ENCODE peak calls at places on chromosome 15, in four cellular contexts. Y is nephron progenitor cell, J is GM13977, M is Peyer's patch. R is an unnamed sample.

GRCh38 chr15:61829514-61829889 is 230.7 kb downstream of the VPS13C start:
- DNase-seq in Y (no peak), J (no peak), M (no peak), R (no peak)

GRCh38 chr15:48759921-48760320 is 50.9 kb downstream of the CEP152 start:
- DNase-seq in Y (no peak), J (no peak), M (no peak), R (no peak)

GRCh38 chr15:72521682-72522081 is 47.6 kb downstream of the ARIH1 start:
- DNase-seq in Y (no peak), J (no peak), M (no peak), R (no peak)

GRCh38 chr15:74978503-74978902 is 16.9 kb upstream of the SCAMP5 start:
- DNase-seq in Y (no peak), J (no peak), M (no peak), R (no peak)

GRCh38 chr15:66935121-66935520 is 130.3 kb upstream of the SMAD3 start:
- DNase-seq in Y (no peak), J (no peak), M (no peak), R (no peak)

GRCh38 chr15:71888797-71889196 is 78.4 kb downstream of the NR2E3 start:
- DNase-seq in Y (no peak), J (no peak), M (no peak), R (no peak)

GRCh38 chr15:48406240-48406891 is 75.1 kb downstream of the DUT start:
- DNase-seq in Y (no peak), J (no peak), M (no peak), R (no peak)

GRCh38 chr15:52050416-52050815 is 31.4 kb downstream of the MAPK6 start:
- DNase-seq in Y (no peak), J (no peak), M (no peak), R (no peak)

GRCh38 chr15:29698030-29698701 is 124.1 kb downstream of the TJP1 start:
- DNase-seq in Y (no peak), J (no peak), M (no peak), R (no peak)

GRCh38 chr15:25175789-25176615 is 221.2 kb downstream of the SNRPN start:
- DNase-seq in Y (no peak), J (peak), M (peak), R (peak)

GRCh38 chr15:35784745-35785144 is 238.8 kb upstream of the DPH6 start:
- DNase-seq in Y (no peak), J (no peak), M (no peak), R (no peak)

GRCh38 chr15:27589260-27589659 is 509.9 kb downstream of the OCA2 start:
- DNase-seq in Y (no peak), J (no peak), M (no peak), R (no peak)

GRCh38 chr15:39685367-39685766 is 97.3 kb downstream of the FSIP1 start:
- DNase-seq in Y (no peak), J (no peak), M (no peak), R (no peak)

GRCh38 chr15:38714309-38715072 is 149.9 kb upstream of the RASGRP1 start:
- DNase-seq in Y (no peak), J (no peak), M (no peak), R (no peak)

GRCh38 chr15:85036716-85037115 is 55.1 kb downstream of the PDE8A start:
- DNase-seq in Y (no peak), J (no peak), M (no peak), R (no peak)

GRCh38 chr15:62833671-62834070 is 208.9 kb upstream of the TPM1 start:
- DNase-seq in Y (no peak), J (no peak), M (no peak), R (no peak)

DNA sequence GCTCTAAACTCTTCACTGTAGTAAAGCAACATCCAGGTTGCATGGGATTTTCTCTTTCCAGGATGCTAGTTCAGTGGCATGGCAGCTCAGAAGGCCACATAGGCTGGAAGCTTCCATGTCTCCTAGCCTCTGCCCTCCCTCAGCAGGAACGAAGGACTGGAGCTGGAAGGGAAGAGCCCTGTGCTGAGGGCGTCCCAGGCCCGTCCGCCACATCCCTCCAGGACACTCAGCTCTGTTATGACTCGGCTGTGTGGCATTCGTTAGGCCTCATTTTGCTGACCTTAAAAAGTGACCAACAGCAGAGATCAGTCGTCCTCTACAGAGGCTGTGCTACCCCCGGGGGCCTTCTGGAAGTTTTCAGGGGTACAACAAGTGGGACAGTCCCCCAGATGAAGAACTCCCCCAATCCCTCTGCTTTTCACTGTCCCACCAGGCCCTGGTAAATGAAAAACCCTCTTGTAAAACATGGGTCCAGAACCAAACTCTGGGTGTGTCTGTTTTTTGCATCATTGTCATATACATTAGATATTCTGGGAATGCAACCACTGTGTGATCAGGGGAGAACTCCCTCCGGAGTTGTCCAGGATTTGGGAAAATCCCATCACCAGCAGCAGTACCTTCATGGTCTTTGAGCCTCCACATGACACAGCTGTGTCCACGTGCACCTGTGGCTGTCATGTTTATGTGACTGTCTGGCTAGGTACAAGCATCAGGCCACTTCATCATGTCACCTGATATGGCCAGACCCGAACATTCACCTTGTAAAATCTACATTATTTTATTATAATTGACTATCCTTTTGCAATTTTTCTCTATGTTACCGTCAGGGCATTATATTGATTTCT is 149.9 kb downstream of the OR4M2 start:
- DNase-seq in Y (no peak), J (no peak), M (no peak), R (no peak)
- TF ChIP-seq CTCF in Y (no peak), J (no peak), M (no peak), R (no peak)

GRCh38 chr15:90686435-90687218 is 30.5 kb upstream of the BLM start:
- DNase-seq in Y (no peak), J (peak), M (no peak), R (no peak)

GRCh38 chr15:90691982-90692773 is 25.0 kb upstream of the BLM start:
- DNase-seq in Y (no peak), J (peak), M (no peak), R (no peak)

GRCh38 chr15:90694987-90695386 is 22.2 kb upstream of the BLM start:
- DNase-seq in Y (no peak), J (no peak), M (no peak), R (no peak)

GRCh38 chr15:90690585-90690984 is 26.6 kb upstream of the BLM start:
- DNase-seq in Y (no peak), J (no peak), M (no peak), R (no peak)

DNA sequence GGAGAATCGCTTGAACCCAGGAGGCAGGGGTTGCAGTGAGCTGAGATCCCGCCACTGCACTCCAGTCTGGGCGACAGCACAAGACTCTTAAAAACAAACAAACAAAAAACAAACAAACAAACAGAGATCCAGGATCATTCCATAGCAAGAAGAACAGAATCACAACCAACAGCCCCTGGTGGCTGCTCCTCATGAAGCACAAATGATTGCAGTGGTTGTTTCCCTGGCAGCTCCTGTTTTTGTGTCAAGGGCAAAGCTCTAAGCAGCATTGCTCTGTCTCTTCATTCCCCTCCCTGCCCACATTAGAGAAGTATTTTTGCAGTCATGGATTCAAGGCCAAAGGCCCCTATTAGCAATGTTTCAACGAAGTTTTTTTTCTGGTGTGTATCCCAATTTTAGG is 25.8 kb upstream of the BLM start:
- DNase-seq in Y (no peak), J (no peak), M (no peak), R (no peak)
- TF ChIP-seq CTCF in Y (no peak), J (peak), M (no peak), R (peak)

GRCh38 chr15:69035918-69036258 is 21.4 kb downstream of the NOX5 start:
- DNase-seq in Y (no peak), J (no peak), M (no peak), R (no peak)

GRCh38 chr15:69036856-69037255 is 22.4 kb downstream of the NOX5 start:
- DNase-seq in Y (no peak), J (no peak), M (no peak), R (no peak)

GRCh38 chr15:69037482-69037881 is 23.0 kb downstream of the NOX5 start:
- DNase-seq in Y (no peak), J (no peak), M (no peak), R (no peak)

GRCh38 chr15:69034352-69034751 is 19.9 kb downstream of the NOX5 start:
- DNase-seq in Y (no peak), J (no peak), M (no peak), R (no peak)

DNA sequence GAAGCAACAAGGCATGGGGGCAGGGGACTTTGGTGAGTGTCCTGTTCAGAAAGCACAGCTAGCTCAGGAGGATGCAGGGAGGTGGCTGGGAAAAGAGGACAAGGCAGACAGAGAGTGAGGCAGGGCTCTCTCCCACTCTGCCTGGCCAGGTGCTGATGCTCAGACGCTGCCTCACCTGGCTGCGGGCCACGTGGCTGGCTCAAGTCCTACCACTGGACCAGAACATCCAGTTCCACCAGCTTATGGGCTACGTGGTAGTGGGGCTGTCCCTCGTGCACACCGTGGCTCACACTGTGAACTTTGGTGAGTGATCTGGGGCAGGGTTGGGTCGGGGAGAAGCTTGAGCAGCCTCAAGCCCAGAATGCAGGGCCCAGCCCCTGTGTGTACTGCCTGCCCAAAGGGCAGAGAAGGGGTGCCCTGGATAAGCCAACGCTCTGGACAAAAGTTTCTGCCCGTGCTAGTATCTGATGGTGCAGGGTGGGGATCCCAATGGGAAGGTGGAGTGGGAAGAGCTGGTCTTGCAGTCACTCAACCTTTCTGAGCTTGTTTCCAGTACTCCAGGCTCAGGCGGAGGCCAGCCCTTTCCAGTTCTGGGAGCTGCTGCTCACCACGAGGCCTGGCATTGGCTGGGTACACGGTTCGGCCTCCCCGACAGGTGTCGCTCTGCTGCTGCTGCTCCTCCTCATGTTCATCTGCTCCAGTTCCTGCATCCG is 20.9 kb downstream of the NOX5 start:
- DNase-seq in Y (peak), J (no peak), M (no peak), R (peak)
- TF ChIP-seq CTCF in Y (peak), J (no peak), M (peak), R (no peak)

GRCh38 chr15:73936181-73936580 is 9.9 kb downstream of the LOXL1 start:
- DNase-seq in Y (no peak), J (no peak), M (no peak), R (no peak)
- TF ChIP-seq CTCF in Y (no peak), J (no peak), M (no peak), R (no peak)

GRCh38 chr15:57542505-57542817 is 49.2 kb upstream of the MYZAP start:
- DNase-seq in Y (no peak), J (no peak), M (no peak), R (no peak)
- TF ChIP-seq CTCF in Y (no peak), J (no peak), M (no peak), R (no peak)

DNA sequence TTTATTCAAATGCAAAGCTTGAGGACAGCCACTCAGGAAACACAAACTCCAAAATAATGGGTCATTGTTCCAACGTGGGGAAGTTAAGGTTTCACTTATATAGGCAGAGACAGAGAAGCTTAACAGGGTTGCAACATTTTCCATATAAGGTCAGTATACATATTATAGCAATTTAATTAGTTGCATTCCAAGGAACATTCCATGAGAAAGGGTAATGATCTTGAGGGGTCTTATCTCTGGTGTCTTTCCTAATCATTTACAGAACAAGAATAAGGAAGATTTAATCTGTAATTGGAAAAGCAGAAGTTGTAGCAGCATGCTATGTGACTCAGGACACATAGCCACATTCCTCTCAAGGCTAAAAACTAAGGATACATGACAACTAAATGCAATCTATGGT is 4.9 kb downstream of the MNS1 start:
- DNase-seq in Y (no peak), J (no peak), M (no peak), R (no peak)
- TF ChIP-seq CTCF in Y (no peak), J (no peak), M (no peak), R (no peak)